ENCODE peak calls at places on chromosome 14, in five cellular contexts. Y is HCT116, N is OCI-LY7, C is astrocyte of the spinal cord, M is foreskin fibroblast. B is an unnamed sample.

GRCh38 chr14:50106178-50106577 is 10.2 kb downstream of the VCPKMT start:
- DNase-seq in N (no peak), M (peak), Y (no peak), C (no peak), B (no peak)

GRCh38 chr14:39175445-39176262 is 600 bp downstream of the PNN start:
- DNase-seq in C (no peak), N (peak), Y (no peak), M (peak), B (no peak)

GRCh38 chr14:61555056-61555838 is 140.1 kb upstream of the HIF1A start:
- DNase-seq in N (no peak), M (peak), C (peak), Y (no peak), B (peak)

GRCh38 chr14:70096866-70097265 is 91.9 kb downstream of the SLC8A3 start:
- DNase-seq in N (no peak), Y (no peak), C (no peak), M (peak), B (no peak)

GRCh38 chr14:22002860-22003284 is 329.3 kb upstream of the OR4E1 start:
- DNase-seq in N (peak), Y (peak), M (no peak), C (no peak), B (no peak)

GRCh38 chr14:24325131-24325530 is 9.7 kb downstream of the ADCY4 start:
- DNase-seq in C (no peak), N (no peak), Y (no peak), M (no peak), B (no peak)

GRCh38 chr14:74706101-74706500 is 6.8 kb downstream of the AREL1 start:
- DNase-seq in Y (no peak), C (peak), M (no peak), N (no peak), B (no peak)

GRCh38 chr14:31880935-31881334 is 196.2 kb upstream of the ARHGAP5 start:
- DNase-seq in C (peak), N (no peak), M (peak), Y (peak), B (peak)

GRCh38 chr14:77707724-77708408 is at the start of the genes ALKBH1 and SLIRP:
- DNase-seq in Y (peak), C (peak), M (peak), N (peak), B (peak)

GRCh38 chr14:61466249-61466904 is 145.0 kb downstream of the PRKCH start:
- DNase-seq in C (peak), N (no peak), Y (no peak), M (peak), B (peak)

GRCh38 chr14:33486499-33486898 is 464.4 kb downstream of the EGLN3 start:
- DNase-seq in Y (no peak), C (no peak), N (no peak), M (no peak), B (no peak)

GRCh38 chr14:93462479-93462878 is 31.7 kb downstream of the UNC79 start:
- DNase-seq in M (no peak), Y (no peak), N (no peak), C (no peak), B (no peak)

GRCh38 chr14:60647081-60647836 is 2.0 kb downstream of the SIX1 start:
- DNase-seq in Y (no peak), C (peak), N (no peak), M (peak), B (peak)

GRCh38 chr14:46571970-46572369 is 79.6 kb downstream of the RPL10L start:
- DNase-seq in M (no peak), C (peak), N (no peak), Y (no peak), B (no peak)

GRCh38 chr14:83816755-83817154 is 1713.2 kb upstream of the FLRT2 start:
- DNase-seq in N (no peak), Y (no peak), C (no peak), M (peak), B (no peak)

GRCh38 chr14:105475916-105476845 is 1.6 kb downstream of the CRIP2 start:
- DNase-seq in Y (no peak), M (no peak), N (no peak), C (peak), B (peak)

GRCh38 chr14:69880051-69880487 is 853 bp downstream of the SMOC1 start:
- DNase-seq in M (peak), Y (no peak), C (no peak), N (no peak), B (no peak)

GRCh38 chr14:66503532-66503931 is 4.4 kb upstream of the GPHN start:
- DNase-seq in N (no peak), C (peak), Y (no peak), M (peak), B (peak)

GRCh38 chr14:20659813-20660395 is 18.4 kb upstream of the OR6S1 start:
- DNase-seq in N (no peak), M (no peak), C (no peak), Y (no peak), B (no peak)

GRCh38 chr14:20661197-20661596 is 19.7 kb upstream of the OR6S1 start:
- DNase-seq in M (no peak), N (no peak), C (no peak), Y (no peak), B (no peak)

GRCh38 chr14:20667957-20668356 is 16.4 kb upstream of the RNASE4 start:
- DNase-seq in C (no peak), Y (no peak), N (peak), M (no peak), B (no peak)

GRCh38 chr14:20658246-20658645 is 16.8 kb upstream of the OR6S1 start:
- DNase-seq in C (no peak), Y (no peak), M (no peak), N (no peak), B (no peak)

GRCh38 chr14:20662968-20663731 is 21.2 kb upstream of the RNASE4 start:
- DNase-seq in Y (peak), M (peak), C (peak), N (peak), B (peak)
- TF ChIP-seq CTCF in Y (peak), M (peak), C (peak), N (peak), B (peak)

GRCh38 chr14:36070056-36071043 is 106.2 kb downstream of the PTCSC3 start:
- DNase-seq in Y (peak), N (peak), C (peak), M (peak), B (peak)

GRCh38 chr14:36067428-36068187 is 108.9 kb downstream of the PTCSC3 start:
- DNase-seq in C (no peak), N (no peak), M (no peak), Y (no peak), B (no peak)

GRCh38 chr14:36068777-36069534 is 107.6 kb downstream of the PTCSC3 start:
- DNase-seq in Y (no peak), M (peak), N (no peak), C (peak), B (peak)

GRCh38 chr14:36066636-36067035 is 109.9 kb downstream of the PTCSC3 start:
- DNase-seq in Y (no peak), M (no peak), C (no peak), N (no peak), B (no peak)

DNA sequence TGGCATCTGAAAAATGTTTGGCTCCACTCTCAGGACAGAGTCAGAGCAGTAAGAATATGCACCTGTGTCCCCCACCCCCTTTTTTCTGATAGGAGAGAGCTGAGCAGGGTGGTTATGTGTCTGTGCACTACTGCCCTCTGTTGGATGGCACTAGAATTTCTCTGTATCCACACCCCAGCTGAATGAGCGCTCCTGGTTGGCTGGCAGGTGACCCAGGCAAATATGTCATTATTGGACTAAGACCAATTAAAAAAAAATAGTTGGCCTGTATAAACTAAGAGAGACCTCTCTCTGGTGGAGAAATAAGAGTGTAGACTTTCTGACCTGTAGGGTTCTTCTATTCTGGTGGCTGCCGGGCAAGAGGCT is 107.0 kb downstream of the PTCSC3 start:
- DNase-seq in Y (peak), M (peak), N (peak), C (peak), B (peak)
- TF ChIP-seq CTCF in Y (peak), M (peak), N (peak), C (peak), B (peak)

DNA sequence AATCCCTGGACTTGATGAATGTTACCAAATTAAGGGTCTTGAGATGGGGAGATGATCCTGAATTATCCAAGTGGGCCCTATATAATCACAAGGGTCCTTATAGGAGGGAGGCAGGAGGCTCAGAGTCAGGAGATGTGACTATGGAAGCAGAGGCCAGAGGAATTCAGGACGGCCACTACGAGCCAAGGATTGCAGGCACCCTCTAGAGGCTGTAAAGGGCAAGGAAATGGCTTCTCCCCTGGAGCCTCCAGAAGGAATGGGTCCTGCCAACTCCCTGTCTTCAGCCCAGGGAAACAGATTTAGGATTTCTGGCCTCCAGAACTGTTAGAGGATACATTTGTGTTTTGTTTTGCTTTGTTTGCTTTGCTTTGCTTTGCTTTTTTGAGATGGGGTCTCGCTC is 8.8 kb downstream of the BDKRB1 start:
- DNase-seq in N (no peak), M (peak), Y (no peak), C (no peak), B (peak)
- TF ChIP-seq CTCF in N (peak), M (peak), Y (peak), C (peak), B (peak)

GRCh38 chr14:95045255-95045701 is 112.1 kb downstream of the DICER1 start:
- DNase-seq in C (no peak), N (no peak), Y (no peak), M (no peak), B (no peak)

GRCh38 chr14:95045836-95046430 is 111.4 kb downstream of the DICER1 start:
- DNase-seq in Y (no peak), M (no peak), N (no peak), C (no peak), B (no peak)

GRCh38 chr14:95044463-95045254 is 112.7 kb downstream of the DICER1 start:
- DNase-seq in M (no peak), N (no peak), C (no peak), Y (no peak), B (no peak)

GRCh38 chr14:95043314-95043713 is 114.0 kb downstream of the DICER1 start:
- DNase-seq in N (no peak), C (no peak), M (no peak), Y (no peak), B (no peak)

GRCh38 chr14:95043732-95044462 is 113.4 kb downstream of the DICER1 start:
- DNase-seq in N (no peak), M (no peak), C (no peak), Y (no peak), B (no peak)
- TF ChIP-seq CTCF in N (no peak), M (no peak), C (no peak), Y (no peak), B (no peak)

DNA sequence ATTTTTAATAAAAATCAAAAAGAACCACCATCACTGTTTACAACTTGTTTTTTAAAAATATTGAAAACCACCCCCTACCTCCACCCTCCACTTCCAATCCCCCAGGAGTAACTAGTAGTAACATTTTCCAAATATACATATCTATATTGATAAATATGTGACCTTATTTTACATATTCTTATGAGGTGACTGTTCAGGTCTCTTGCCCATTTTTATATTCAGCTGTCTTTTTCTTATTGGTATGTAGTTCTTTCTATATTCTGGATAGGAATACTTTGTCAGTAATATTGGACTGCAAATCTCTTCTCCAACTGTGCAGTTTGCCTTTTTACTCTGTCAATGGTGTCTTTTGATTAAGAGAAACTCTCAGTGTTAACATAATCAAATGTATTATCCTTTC is 59.0 kb upstream of the EIF5 start:
- DNase-seq in C (no peak), M (no peak), Y (no peak), N (no peak), B (no peak)
- TF ChIP-seq CTCF in C (no peak), M (no peak), Y (no peak), N (no peak), B (no peak)

B was measured in fibroblast of the aortic adventitia.